ENCODE peak calls at places on chromosome 3, in five cellular contexts. G, Z, M, O and F are unnamed samples.

GRCh38 chr3:99783009-99783573 is 34.6 kb upstream of the CMSS1 start:
- DNase-seq in G (peak), Z (no peak), M (no peak), O (peak), F (no peak)

GRCh38 chr3:102163039-102163817 is 271.6 kb upstream of the ZPLD1 start:
- DNase-seq in G (peak), Z (no peak), M (no peak), O (peak), F (no peak)

GRCh38 chr3:58059349-58060321 is 51.4 kb downstream of the FLNB start:
- DNase-seq in G (peak), Z (no peak), M (no peak), O (peak), F (no peak)

GRCh38 chr3:65568497-65568896 is 470.2 kb downstream of the MAGI1 start:
- DNase-seq in G (no peak), Z (no peak), M (no peak), O (no peak), F (no peak)

GRCh38 chr3:185335799-185336198 is 27.1 kb upstream of the MAP3K13 start:
- DNase-seq in G (peak), Z (no peak), M (no peak), O (peak), F (no peak)

GRCh38 chr3:43621406-43621973 is 321 bp downstream of the ANO10 start:
- DNase-seq in G (no peak), Z (no peak), M (no peak), O (no peak), F (no peak)

GRCh38 chr3:126908752-126909275 is 74.1 kb upstream of the PLXNA1 start:
- DNase-seq in G (no peak), Z (no peak), M (no peak), O (peak), F (no peak)

GRCh38 chr3:30493912-30494311 is 112.5 kb upstream of the TGFBR2 start:
- DNase-seq in G (peak), Z (no peak), M (no peak), O (peak), F (no peak)

GRCh38 chr3:171646357-171647133 is 163.7 kb downstream of the PLD1 start:
- DNase-seq in G (peak), Z (peak), M (no peak), O (peak), F (no peak)

GRCh38 chr3:128490650-128491070 is 2.3 kb downstream of the GATA2 start:
- DNase-seq in G (no peak), Z (no peak), M (no peak), O (no peak), F (no peak)

GRCh38 chr3:185382154-185382553 is 19.2 kb downstream of the MAP3K13 start:
- DNase-seq in G (no peak), Z (no peak), M (no peak), O (no peak), F (no peak)

GRCh38 chr3:161409069-161409468 is 37.8 kb upstream of the SPTSSB start:
- DNase-seq in G (peak), Z (peak), M (no peak), O (peak), F (no peak)

GRCh38 chr3:42079701-42080323 is 11.3 kb upstream of the TRAK1 start:
- DNase-seq in G (no peak), Z (no peak), M (no peak), O (no peak), F (no peak)

GRCh38 chr3:182393151-182393550 is 400.2 kb upstream of the ATP11B start:
- DNase-seq in G (no peak), Z (no peak), M (no peak), O (no peak), F (no peak)

GRCh38 chr3:140424211-140424610 is 253.7 kb upstream of the TRIM42 start:
- DNase-seq in G (no peak), Z (no peak), M (no peak), O (no peak), F (no peak)

GRCh38 chr3:149609595-149609994 is 48.2 kb downstream of the WWTR1 start:
- DNase-seq in G (no peak), Z (no peak), M (no peak), O (peak), F (no peak)

GRCh38 chr3:8839607-8840325 is 70.4 kb upstream of the OXTR start:
- DNase-seq in G (peak), Z (no peak), M (no peak), O (no peak), F (no peak)

GRCh38 chr3:97952280-97952679 is 20.0 kb downstream of the RIOX2 start:
- DNase-seq in G (peak), Z (no peak), M (no peak), O (peak), F (no peak)

DNA sequence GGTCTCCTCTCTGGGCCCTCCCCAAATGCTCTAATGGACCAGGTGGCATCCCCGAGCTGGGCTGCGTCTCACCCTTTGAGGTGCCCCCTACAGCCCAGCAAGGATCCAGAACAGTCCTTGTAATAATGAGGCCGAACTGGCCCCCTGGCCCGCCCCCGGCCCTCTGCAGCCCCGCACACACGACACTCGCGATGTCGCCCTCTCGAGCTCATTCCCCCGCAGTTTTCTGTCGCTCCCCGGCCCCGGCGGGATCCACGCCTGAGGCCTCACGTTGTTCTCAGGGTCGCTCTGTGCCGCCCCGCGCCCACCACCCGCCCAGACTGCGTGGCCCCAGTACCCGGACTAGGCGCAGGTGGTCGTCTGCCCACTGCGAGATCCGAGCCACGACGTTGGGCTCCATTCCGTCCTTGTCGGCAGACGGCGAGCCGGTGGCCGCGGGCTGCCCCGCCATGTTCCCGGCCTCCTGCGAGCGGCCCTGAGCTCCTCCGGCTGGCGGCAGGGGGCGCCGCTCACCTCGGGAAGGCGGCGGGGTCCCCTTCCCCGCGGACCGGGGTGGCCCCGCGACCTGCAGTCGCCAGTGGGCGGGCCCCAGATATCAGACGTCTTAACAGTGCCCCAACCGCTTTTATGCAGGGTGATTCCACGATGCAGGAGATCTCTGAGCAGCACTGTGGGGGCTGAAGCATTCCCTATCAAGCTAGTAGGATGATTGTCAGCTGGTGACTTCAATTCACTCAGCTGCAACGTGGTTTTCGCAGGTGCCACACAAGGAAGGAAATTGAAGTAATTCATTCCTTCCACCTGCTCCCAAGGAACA is at the start of gene C3orf33:
- DNase-seq in G (peak), Z (peak), M (peak), O (peak), F (peak)
- H2AFZ ChIP-seq in G (peak), Z (peak), M (peak), O (peak), F (no peak)

GRCh38 chr3:190222360-190222759 is 99.9 kb downstream of the CLDN1 start:
- DNase-seq in G (no peak), Z (no peak), M (no peak), O (no peak), F (no peak)
- H3K23ac ChIP-seq in G (no peak), Z (no peak), M (no peak), O (no peak), F (no peak)

DNA sequence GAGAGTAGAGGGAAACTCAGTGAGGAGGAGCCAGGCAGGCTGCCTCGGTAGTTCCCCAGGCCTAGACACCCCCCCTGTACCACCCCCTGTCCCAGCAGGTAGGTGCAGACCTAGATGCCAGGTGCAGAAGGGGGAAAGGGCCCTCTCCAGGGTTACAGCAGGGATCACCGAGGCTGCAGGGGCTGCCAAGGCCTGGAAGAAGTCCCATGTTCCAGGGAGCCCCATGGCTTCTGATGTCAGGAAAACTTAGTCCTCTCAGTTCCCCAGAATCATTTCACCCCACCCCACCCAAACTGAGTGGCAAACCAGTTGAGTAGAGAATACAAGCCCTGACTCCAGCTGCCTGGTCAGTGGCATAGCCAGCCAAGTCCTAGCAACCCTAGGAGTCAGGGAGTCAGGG is 7.4 kb upstream of the SEMA3B start:
- DNase-seq in G (no peak), Z (no peak), M (no peak), O (no peak), F (no peak)
- H3K4me2 ChIP-seq in G (no peak), Z (no peak), M (no peak), O (no peak), F (no peak)

GRCh38 chr3:115691964-115692363 is 68.7 kb downstream of the GAP43 start:
- DNase-seq in G (no peak), Z (no peak), M (no peak), O (no peak), F (no peak)
- H2AFZ ChIP-seq in G (no peak), Z (no peak), M (no peak), O (no peak), F (no peak)